ENCODE peak calls at places on chromosomes 4 and X, in nine cellular contexts. T, L, M, V, W, O, P, X and F are unnamed samples.

GRCh38 chr4:54561940-54562339 is 95.8 kb upstream of the KIT start:
- DNase-seq in W (no peak), T (no peak), M (no peak), P (no peak), L (no peak), X (no peak), V (no peak), O (no peak), F (no peak)

GRCh38 chr4:80309301-80310004 is 26.1 kb upstream of the CFAP299 start:
- DNase-seq in W (no peak), X (no peak), T (peak), M (no peak), V (no peak), L (no peak), O (no peak), P (no peak), F (no peak)

GRCh38 chrX:124555036-124555595 is 208.8 kb downstream of the SH2D1A start:
- DNase-seq in W (no peak), T (peak), V (no peak), P (no peak), L (no peak), X (no peak), O (no peak), M (no peak), F (no peak)

GRCh38 chr4:153152453-153153338 is 51.5 kb upstream of the TRIM2 start:
- DNase-seq in M (peak), X (peak), W (peak), L (peak), O (peak), P (no peak), V (peak), T (no peak), F (peak)

GRCh38 chr4:137861682-137862081 is 329.4 kb upstream of the PCDH18 start:
- DNase-seq in M (no peak), O (no peak), X (no peak), V (no peak), W (no peak), P (no peak), L (no peak), T (no peak), F (no peak)

GRCh38 chr4:7813674-7814073 is 126.0 kb downstream of the AFAP1 start:
- DNase-seq in O (no peak), M (no peak), L (no peak), X (no peak), V (no peak), W (no peak), P (no peak), T (no peak), F (no peak)

GRCh38 chr4:47744253-47744652 is 93.6 kb downstream of the CORIN start:
- DNase-seq in W (no peak), T (peak), V (no peak), O (no peak), M (no peak), X (no peak), P (no peak), L (no peak), F (no peak)

GRCh38 chrX:47316276-47317025 is 53.9 kb upstream of the ZNF157 start:
- DNase-seq in O (no peak), W (no peak), X (no peak), T (no peak), L (no peak), M (no peak), P (no peak), V (no peak), F (no peak)

GRCh38 chrX:20361890-20362262 is 95.2 kb upstream of the RPS6KA3 start:
- DNase-seq in O (no peak), T (peak), V (no peak), P (no peak), M (no peak), X (no peak), W (no peak), L (no peak), F (no peak)